ENCODE peak calls at places on chromosome 19, in seven cellular contexts. O is IMR-90, V is H9, Z is neuronal stem cell, W is H1, B is mesenchymal stem cell, P is trophoblast cell. J is an unnamed sample. For H3K4me1, the result is how much of the 10 kb centered on the place peaks cover.

GRCh38 chr19:18254546-18255500 is 19.4 kb downstream of the IQCN start:
- DNase-seq in B (no peak), P (peak), O (no peak), V (peak), Z (no peak), W (peak), J (no peak)

GRCh38 chr19:40588926-40589569 is 12.1 kb upstream of the LTBP4 start:
- DNase-seq in Z (no peak), B (no peak), O (no peak), W (no peak), P (no peak), V (peak), J (no peak)

GRCh38 chr19:1807030-1807694 is 4.9 kb downstream of the ATP8B3 start:
- DNase-seq in Z (no peak), B (no peak), O (no peak), V (no peak), W (no peak), P (no peak), J (no peak)

GRCh38 chr19:40576585-40577451 is at the start of gene SHKBP1:
- DNase-seq in Z (peak), P (peak), V (peak), B (peak), W (peak), O (peak), J (peak)

GRCh38 chr19:45164577-45165335 is 4.0 kb upstream of the NKPD1 start:
- DNase-seq in Z (no peak), P (no peak), V (peak), O (peak), W (peak), B (peak), J (peak)

GRCh38 chr19:48878219-48879024 is 6.2 kb downstream of the PPP1R15A start:
- DNase-seq in P (peak), W (no peak), V (no peak), B (peak), Z (no peak), O (peak), J (no peak)

GRCh38 chr19:2578391-2578826 is 102.5 kb downstream of the GADD45B start:
- DNase-seq in O (peak), V (peak), P (peak), Z (no peak), W (peak), B (peak), J (peak)

GRCh38 chr19:49635530-49636229 is 4.3 kb downstream of the RRAS start:
- DNase-seq in Z (no peak), B (peak), O (peak), V (no peak), W (no peak), P (no peak), J (no peak)

GRCh38 chr19:48741222-48741999 is 1.0 kb upstream of the RASIP1 start:
- DNase-seq in V (peak), B (no peak), Z (no peak), O (no peak), P (no peak), W (peak), J (peak)

GRCh38 chr19:32246032-32246431 is 99.4 kb upstream of the ZNF507 start:
- DNase-seq in O (no peak), W (no peak), V (no peak), Z (no peak), P (no peak), B (no peak), J (peak)

GRCh38 chr19:45632468-45633196 is 6.6 kb downstream of the EML2 start:
- DNase-seq in B (peak), V (peak), W (peak), O (peak), Z (peak), P (peak), J (peak)

GRCh38 chr19:43678512-43678911 is 8.5 kb upstream of the PLAUR start:
- DNase-seq in B (no peak), O (no peak), V (no peak), Z (no peak), W (no peak), P (no peak), J (no peak)

GRCh38 chr19:13629687-13630357 is 123.5 kb upstream of the CACNA1A start:
- DNase-seq in B (no peak), P (no peak), W (no peak), V (no peak), O (peak), Z (no peak), J (no peak)

GRCh38 chr19:39996218-39996810 is 546 bp upstream of the ZNF546 start:
- DNase-seq in B (peak), Z (no peak), W (no peak), V (no peak), O (peak), P (no peak), J (no peak)

GRCh38 chr19:40229484-40229883 is 3.0 kb upstream of the CCNP start:
- DNase-seq in O (peak), V (no peak), B (peak), W (no peak), Z (no peak), P (peak), J (peak)

DNA sequence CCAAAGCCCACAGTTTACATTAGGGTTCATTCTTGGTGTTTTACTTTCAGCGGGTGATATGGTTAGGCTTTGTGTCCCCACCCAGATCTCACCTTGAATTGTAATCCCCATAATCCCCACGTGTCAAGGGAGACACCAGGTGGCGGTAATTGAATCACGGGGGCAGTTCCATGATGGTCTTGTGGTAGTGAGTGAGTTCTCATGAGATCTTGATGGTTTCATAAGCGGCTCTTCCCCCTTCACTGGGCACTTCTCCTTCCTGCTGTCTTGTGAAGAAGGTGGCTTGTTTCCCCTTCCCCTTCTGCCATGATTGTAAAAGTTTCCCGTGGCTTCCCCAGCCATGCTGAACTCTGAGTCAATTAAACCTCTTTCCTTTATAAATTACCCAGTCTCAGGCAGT is 12.0 kb downstream of the FPR2 start:
- DNase-seq in Z (no peak), W (no peak), V (no peak), B (no peak), O (no peak), P (no peak), J (no peak)
- H2BK120ac ChIP-seq in Z (no peak), W (no peak), V (no peak), B (no peak), O (no peak), P (no peak), J (no peak)

GRCh38 chr19:5692785-5693194 is 2.7 kb downstream of the RPL36 start:
- DNase-seq in Z (no peak), B (peak), O (no peak), P (no peak), W (no peak), V (peak), J (no peak)

GRCh38 chr19:5691930-5692784 is 2.1 kb downstream of the RPL36 start:
- DNase-seq in W (no peak), Z (no peak), V (peak), B (peak), O (peak), P (no peak), J (no peak)

GRCh38 chr19:5691205-5691929 is 1.3 kb downstream of the RPL36 start:
- DNase-seq in B (peak), V (peak), P (no peak), O (peak), W (no peak), Z (no peak), J (no peak)

GRCh38 chr19:5690125-5690954 is at the start of gene RPL36:
- DNase-seq in Z (peak), O (peak), W (peak), V (peak), P (peak), B (peak), J (peak)

GRCh38 chr19:5690955-5691204 is 785 bp downstream of the RPL36 start:
- DNase-seq in O (no peak), V (no peak), P (no peak), W (no peak), B (no peak), Z (no peak), J (no peak)
- H4K8ac ChIP-seq in O (peak), V (no peak), P (no peak), W (peak), B (no peak), Z (no peak), J (no peak)

GRCh38 chr19:15194938-15195337 is 5.9 kb downstream of the NOTCH3 start:
- DNase-seq in P (no peak), V (no peak), B (no peak), Z (no peak), W (no peak), O (peak), J (no peak)
- H3K4me1 ChIP-seq in P (under half), V (under half), B (under half), Z (under half), W (under half), O (under half), J (under half)

DNA sequence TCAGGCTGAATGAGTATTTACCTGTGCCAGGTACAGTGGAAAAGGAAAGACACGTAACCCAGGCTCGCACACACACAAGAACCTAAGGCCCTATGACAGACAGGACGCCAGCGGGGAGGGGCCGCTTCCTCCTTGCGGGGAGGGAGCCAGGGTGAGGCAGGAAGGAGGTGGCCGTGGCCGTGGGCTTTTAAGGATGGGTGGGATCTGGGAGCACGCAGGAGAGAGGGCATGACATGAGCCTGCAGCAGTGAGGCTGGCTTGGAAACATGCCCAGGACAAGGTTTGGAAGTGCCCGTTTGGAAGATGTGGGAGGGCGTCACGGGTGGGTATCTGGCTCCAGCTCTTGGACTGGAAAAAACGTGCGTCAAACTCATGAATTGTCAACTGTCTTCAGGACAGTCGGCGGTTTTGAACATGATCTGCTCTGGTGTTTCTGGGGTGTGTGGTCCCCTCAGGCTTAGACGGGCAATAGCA is 20.1 kb downstream of the SH3GL1 start:
- DNase-seq in V (no peak), B (no peak), Z (no peak), O (no peak), W (no peak), P (no peak), J (no peak)
- H2BK120ac ChIP-seq in V (no peak), B (no peak), Z (no peak), O (no peak), W (no peak), P (no peak), J (no peak)

J was measured in mesendoderm.